ENCODE peak calls at places on chromosomes 1 and 21, in ten cellular contexts. P is kidney tubule cell; Q is lower lobe of right lung; E is T-helper 1 cell; R is stimulated activated CD8-positive, alpha-beta memory T cell treated with anti-CD3 and anti-CD28 coated beads, Interleukin-2, amount 100 ng/mL, for 1 hour; F is RCC 7860; B is GM04504; O is RWPE2; X is AG20443; W is heart left ventricle. H is an unnamed sample.

GRCh38 chr1:6800728-6801127 is 15.5 kb downstream of the CAMTA1 start:
- DNase-seq in P (no peak), Q (no peak), E (no peak), R (no peak), F (no peak), B (peak; percentile 31), O (no peak), X (peak; percentile 40), W (no peak), H (no peak)

GRCh38 chr1:213041443-213041842 is 9.6 kb upstream of the RPS6KC1 start:
- DNase-seq in P (peak; percentile 18), Q (no peak), E (no peak), R (no peak), F (no peak), B (peak; percentile 7), O (no peak), X (no peak), W (no peak), H (no peak)

GRCh38 chr1:150528997-150529396 is 13.4 kb downstream of the FALEC start:
- DNase-seq in P (peak; percentile 64), Q (no peak), E (no peak), R (no peak), F (peak; percentile 24), B (no peak), O (no peak), X (peak; percentile 54), W (no peak), H (no peak)

GRCh38 chr1:48068216-48068615 is 71.0 kb upstream of the TRABD2B start:
- DNase-seq in P (no peak), Q (no peak), E (no peak), R (no peak), F (no peak), B (no peak), O (no peak), X (no peak), W (no peak), H (no peak)

GRCh38 chr21:34513109-34513675 is 1.2 kb upstream of the KCNE1 start:
- DNase-seq in P (no peak), Q (no peak), E (no peak), R (no peak), F (no peak), B (no peak), O (no peak), X (no peak), W (no peak), H (peak; percentile 27)

GRCh38 chr1:239817801-239818200 is 273.9 kb upstream of the FMN2 start:
- DNase-seq in P (no peak), Q (no peak), E (no peak), R (no peak), F (no peak), B (no peak), O (no peak), X (no peak), W (no peak), H (peak; percentile 85)

GRCh38 chr1:54800041-54800898 is 853 bp downstream of the TTC22 start:
- DNase-seq in P (peak; percentile 8), Q (no peak), E (no peak), R (no peak), F (no peak), B (no peak), O (no peak), X (no peak), W (no peak), H (no peak)

GRCh38 chr1:1782399-1783221 is 4.3 kb upstream of the NADK start:
- DNase-seq in P (peak; percentile 64), Q (peak; percentile 85), E (no peak), R (no peak), F (no peak), B (peak; percentile 25), O (no peak), X (peak; percentile 76), W (peak; percentile 78), H (no peak)

GRCh38 chr1:100734716-100735115 is 15.2 kb downstream of the VCAM1 start:
- DNase-seq in P (peak; percentile 92), Q (no peak), E (no peak), R (no peak), F (peak; percentile 87), B (peak; percentile 64), O (no peak), X (peak; percentile 48), W (no peak), H (no peak)

GRCh38 chr1:151130837-151131586 is 15.4 kb downstream of the SEMA6C start:
- DNase-seq in P (peak; percentile 82), Q (peak; percentile 89), E (peak; percentile 61), R (peak; percentile 49), F (no peak), B (peak; percentile 66), O (peak; percentile 82), X (peak; percentile 92), W (peak; percentile 87), H (peak; percentile 59)

GRCh38 chr1:115929846-115930245 is 46.5 kb upstream of the SLC22A15 start:
- DNase-seq in P (peak; percentile 16), Q (no peak), E (no peak), R (no peak), F (no peak), B (peak; percentile 75), O (no peak), X (peak; percentile 77), W (no peak), H (no peak)

GRCh38 chr1:3032970-3033794 is 11.9 kb downstream of the ACTRT2 start:
- DNase-seq in P (no peak), Q (no peak), E (peak; percentile 33), R (no peak), F (no peak), B (no peak), O (no peak), X (no peak), W (peak; percentile 40), H (no peak)

GRCh38 chr1:167103236-167103894 is 9.5 kb downstream of the STYXL2 start:
- DNase-seq in P (peak; percentile 62), Q (no peak), E (no peak), R (no peak), F (peak; percentile 68), B (no peak), O (no peak), X (no peak), W (no peak), H (no peak)

GRCh38 chr1:39133340-39133684 is 71.2 kb upstream of the MACF1 start:
- DNase-seq in P (no peak), Q (no peak), E (no peak), R (no peak), F (no peak), B (no peak), O (no peak), X (no peak), W (no peak), H (no peak)

GRCh38 chr1:19648689-19649088 is 4.6 kb downstream of the NBL1 start:
- DNase-seq in P (peak; percentile 28), Q (no peak), E (no peak), R (no peak), F (no peak), B (no peak), O (no peak), X (no peak), W (no peak), H (peak; percentile 30)

GRCh38 chr1:113534875-113535274 is 144.6 kb downstream of the MAGI3 start:
- DNase-seq in P (no peak), Q (no peak), E (no peak), R (no peak), F (no peak), B (no peak), O (no peak), X (peak; percentile 25), W (no peak), H (no peak)

GRCh38 chr1:230986976-230987375 is 8.1 kb downstream of the ARV1 start:
- DNase-seq in P (peak; percentile 82), Q (no peak), E (no peak), R (no peak), F (peak; percentile 69), B (peak; percentile 78), O (no peak), X (no peak), W (no peak), H (peak; percentile 54)

GRCh38 chr1:18653922-18654321 is 23.3 kb downstream of the PAX7 start:
- DNase-seq in P (no peak), Q (no peak), E (no peak), R (no peak), F (no peak), B (no peak), O (no peak), X (no peak), W (no peak), H (no peak)

GRCh38 chr1:181504294-181505115 is 21.2 kb downstream of the CACNA1E start:
- DNase-seq in P (peak; percentile 20), Q (no peak), E (no peak), R (no peak), F (no peak), B (no peak), O (no peak), X (no peak), W (no peak), H (no peak)

GRCh38 chr1:169914534-169914933 is 20.8 kb upstream of the SCYL3 start:
- DNase-seq in P (peak; percentile 35), Q (no peak), E (no peak), R (no peak), F (no peak), B (no peak), O (no peak), X (peak; percentile 39), W (no peak), H (no peak)

GRCh38 chr1:103460496-103460895 is 65.0 kb upstream of the RNPC3 start:
- DNase-seq in P (no peak), Q (no peak), E (no peak), R (no peak), F (no peak), B (no peak), O (no peak), X (no peak), W (no peak), H (no peak)

GRCh38 chr1:64854674-64855073 is 109.8 kb downstream of the RAVER2 start:
- DNase-seq in P (no peak), Q (no peak), E (no peak), R (no peak), F (no peak), B (no peak), O (no peak), X (no peak), W (no peak), H (no peak)

GRCh38 chr21:45570826-45571601 is 28.8 kb upstream of the SLC19A1 start:
- DNase-seq in P (no peak), Q (peak; percentile 16), E (no peak), R (no peak), F (no peak), B (peak; percentile 50), O (no peak), X (peak; percentile 46), W (no peak), H (no peak)

GRCh38 chr1:73273886-73274285 is 924.1 kb downstream of the LRRIQ3 start:
- DNase-seq in P (no peak), Q (no peak), E (no peak), R (no peak), F (no peak), B (no peak), O (no peak), X (no peak), W (no peak), H (no peak)

GRCh38 chr1:59285691-59286090 is 11.2 kb upstream of the FGGY start:
- DNase-seq in P (peak; percentile 28), Q (no peak), E (no peak), R (no peak), F (no peak), B (no peak), O (no peak), X (no peak), W (no peak), H (peak; percentile 66)

GRCh38 chr1:154727409-154727808 is 119.4 kb upstream of the ADAR start:
- DNase-seq in P (no peak), Q (no peak), E (no peak), R (no peak), F (no peak), B (no peak), O (no peak), X (no peak), W (no peak), H (no peak)

GRCh38 chr1:53677486-53677885 is 61.5 kb downstream of the GLIS1 start:
- DNase-seq in P (no peak), Q (no peak), E (no peak), R (no peak), F (no peak), B (no peak), O (no peak), X (no peak), W (no peak), H (no peak)

GRCh38 chr1:217135569-217135915 is 412.3 kb upstream of the ESRRG start:
- DNase-seq in P (peak; percentile 19), Q (no peak), E (no peak), R (no peak), F (no peak), B (no peak), O (no peak), X (no peak), W (no peak), H (no peak)

H was measured in trophoblast cell.